ENCODE peak calls at places on chromosomes 5 and 9, in five cellular contexts. V is uterus; E is colonic mucosa; N is naive thymus-derived CD4-positive, alpha-beta T cell; T is heart right ventricle. J is an unnamed sample. For H3K4me1, the result is how much of the 10 kb centered on the place peaks cover.

GRCh38 chr9:27261517-27262211 is 35.3 kb downstream of the EQTN start:
- DNase-seq in V (no peak), E (no peak), N (no peak), T (no peak), J (no peak)

GRCh38 chr9:137638680-137639079 is 19.9 kb downstream of the EHMT1 start:
- DNase-seq in V (no peak), E (no peak), N (no peak), T (no peak), J (no peak)

GRCh38 chr9:18299449-18299848 is 174.5 kb upstream of the ADAMTSL1 start:
- DNase-seq in V (no peak), E (no peak), N (no peak), T (no peak), J (no peak)

GRCh38 chr9:121700165-121700830 is 48.9 kb downstream of the DAB2IP start:
- DNase-seq in V (peak), E (peak), N (peak), T (peak), J (no peak)

GRCh38 chr5:176360894-176361436 is 599 bp downstream of the KIAA1191 start:
- DNase-seq in V (no peak), E (peak), N (no peak), T (peak), J (no peak)

GRCh38 chr5:38265546-38266179 is 7.3 kb downstream of the EGFLAM start:
- DNase-seq in V (peak), E (peak), N (peak), T (peak), J (no peak)

GRCh38 chr5:11171236-11171635 is 410.2 kb upstream of the DAP start:
- DNase-seq in V (no peak), E (no peak), N (no peak), T (no peak), J (no peak)

GRCh38 chr9:73611072-73611471 is 459.4 kb downstream of the ANXA1 start:
- DNase-seq in V (no peak), E (no peak), N (no peak), T (no peak), J (no peak)

GRCh38 chr9:14294659-14295058 is 19.3 kb downstream of the NFIB start:
- DNase-seq in V (no peak), E (no peak), N (no peak), T (no peak), J (no peak)

DNA sequence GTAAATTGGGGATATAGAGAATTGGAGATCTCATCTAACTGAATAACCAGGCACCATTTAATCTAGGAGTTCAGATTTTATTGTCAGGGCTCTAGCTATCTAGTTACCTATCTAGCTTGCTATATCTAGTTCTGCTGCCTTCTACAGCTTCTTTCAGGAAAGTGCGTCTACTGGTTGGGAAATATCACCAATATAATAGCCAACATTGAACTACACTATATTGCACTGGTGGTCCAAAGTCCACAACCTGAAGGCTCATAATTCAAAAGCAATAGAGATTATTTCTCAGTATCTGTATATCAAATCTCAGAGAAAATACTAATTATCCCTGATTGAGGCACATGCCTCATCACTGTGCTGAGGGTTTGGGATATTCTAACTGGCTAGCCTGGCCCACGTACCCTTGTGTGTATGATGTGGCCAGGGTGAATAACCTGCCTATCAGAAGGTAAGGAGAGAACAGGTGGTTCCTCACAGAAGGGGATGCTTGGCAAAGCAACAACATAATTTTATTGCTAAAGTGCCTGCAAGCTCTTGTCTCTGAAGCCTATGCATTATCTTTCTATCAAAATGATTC is 53.8 kb downstream of the SH3RF2 start:
- DNase-seq in V (no peak), E (peak), N (no peak), T (no peak), J (no peak)
- H3K4me1 ChIP-seq in V (under half), E (under half), N (under half), T (under half), J (under half)

DNA sequence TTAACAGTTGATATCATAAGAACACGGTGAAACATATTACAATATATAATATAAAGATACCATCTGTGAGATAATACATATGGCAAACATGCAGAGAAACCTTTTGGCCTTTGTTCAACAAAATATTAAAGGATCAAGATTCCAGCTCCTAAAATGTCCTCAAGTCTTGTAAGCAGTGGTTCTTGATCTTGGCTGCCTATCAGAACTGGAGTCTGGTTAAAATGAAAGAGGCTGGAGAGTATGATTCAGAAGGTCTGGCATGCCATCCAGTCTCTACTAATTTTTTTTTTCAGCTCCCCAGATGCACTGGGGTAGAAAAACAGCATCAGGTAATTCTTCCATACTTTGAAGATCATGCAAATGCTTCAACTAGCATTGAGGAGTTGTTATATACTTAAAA is 83.2 kb downstream of the TNC start:
- DNase-seq in V (no peak), E (no peak), N (no peak), T (no peak), J (no peak)
- H3K27ac ChIP-seq in V (peak), E (no peak), N (no peak), T (peak), J (no peak)

DNA sequence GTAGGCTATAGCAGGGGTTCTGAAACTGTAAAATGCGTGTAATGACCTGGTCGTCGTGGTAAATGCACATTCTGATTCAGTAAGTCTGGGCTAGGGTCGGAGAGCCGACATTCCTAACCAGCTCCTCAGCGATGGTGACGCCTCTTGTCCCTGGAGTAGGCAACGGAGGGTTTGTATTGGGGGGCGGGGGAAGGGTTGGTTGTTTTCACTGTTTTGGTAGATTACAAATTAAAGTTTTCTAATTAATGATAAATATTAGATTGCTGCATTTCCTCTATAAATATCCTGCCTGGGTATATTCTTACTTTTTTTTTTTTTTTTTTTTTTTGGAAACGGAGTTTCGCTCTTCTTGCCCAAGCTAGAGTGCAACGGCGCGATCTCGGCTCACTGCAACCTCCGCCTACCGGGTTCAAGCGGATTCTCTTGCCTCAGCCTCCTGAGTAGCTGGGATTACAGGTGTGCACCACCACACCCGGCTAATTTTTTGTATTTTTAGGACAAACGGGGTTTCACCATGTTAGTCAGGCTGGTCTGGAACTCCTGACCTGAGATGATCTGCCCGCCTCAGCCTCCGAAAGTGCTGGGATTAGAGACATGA is 566 bp upstream of the ALDH7A1 start:
- DNase-seq in V (no peak), E (no peak), N (no peak), T (no peak), J (no peak)
- H3K4me1 ChIP-seq in V (under half), E (under half), N (under half), T (under half), J (under half)

GRCh38 chr9:2664675-2665065 is 43.1 kb downstream of the VLDLR start:
- DNase-seq in V (no peak), E (no peak), N (no peak), T (no peak), J (no peak)
- H3K27ac ChIP-seq in V (no peak), E (no peak), N (no peak), T (no peak), J (no peak)